ENCODE peak calls at places on chromosomes 6 and 20, in seven cellular contexts. N is HepG2, M is A549, Z is K562, D is GM23338, A is HCT116, U is SK-N-SH. K is an unnamed sample.

GRCh38 chr20:47330933-47331708 is 25.4 kb downstream of the ZMYND8 start:
- DNase-seq in N (no peak), M (peak), Z (peak), D (no peak), A (peak), U (no peak), K (no peak)

GRCh38 chr20:63080411-63080810 is 73.6 kb upstream of the BHLHE23 start:
- DNase-seq in N (no peak), M (no peak), Z (no peak), D (no peak), A (no peak), U (no peak), K (no peak)

GRCh38 chr20:17895641-17896246 is 72.8 kb downstream of the SNX5 start:
- DNase-seq in N (no peak), M (no peak), Z (peak), D (peak), A (no peak), U (no peak), K (no peak)

GRCh38 chr6:109336221-109336955 is 45.9 kb downstream of the CD164 start:
- DNase-seq in N (no peak), M (peak), Z (no peak), D (no peak), A (peak), U (no peak), K (no peak)

GRCh38 chr6:118313762-118314161 is 234.3 kb upstream of the PLN start:
- DNase-seq in N (no peak), M (no peak), Z (no peak), D (no peak), A (no peak), U (no peak), K (no peak)

GRCh38 chr6:47260021-47260420 is 49.7 kb downstream of the TNFRSF21 start:
- DNase-seq in N (no peak), M (no peak), Z (no peak), D (no peak), A (no peak), U (no peak), K (no peak)

GRCh38 chr20:59455392-59456341 is 148.7 kb upstream of the PHACTR3 start:
- DNase-seq in N (no peak), M (peak), Z (peak), D (peak), A (peak), U (peak), K (no peak)

GRCh38 chr20:50260480-50261221 is 70.0 kb downstream of the CEBPB start:
- DNase-seq in N (no peak), M (no peak), Z (no peak), D (no peak), A (no peak), U (no peak), K (peak)

GRCh38 chr20:46575794-46576495 is 25.5 kb upstream of the OCSTAMP start:
- DNase-seq in N (no peak), M (no peak), Z (no peak), D (no peak), A (no peak), U (no peak), K (no peak)

GRCh38 chr20:59063358-59064213 is 21.0 kb upstream of the PRELID3B start:
- DNase-seq in N (no peak), M (peak), Z (no peak), D (no peak), A (peak), U (peak), K (no peak)

GRCh38 chr6:124119591-124119990 is 315.9 kb downstream of the NKAIN2 start:
- DNase-seq in N (no peak), M (no peak), Z (no peak), D (no peak), A (no peak), U (no peak), K (no peak)

GRCh38 chr6:150024646-150025155 is 631 bp downstream of the RAET1L start:
- DNase-seq in N (no peak), M (no peak), Z (no peak), D (no peak), A (no peak), U (no peak), K (no peak)

GRCh38 chr6:68368845-68369244 is 266.2 kb upstream of the ADGRB3 start:
- DNase-seq in N (no peak), M (no peak), Z (no peak), D (no peak), A (no peak), U (no peak), K (no peak)

GRCh38 chr20:63951398-63952209 is 4.6 kb downstream of the UCKL1 start:
- DNase-seq in N (no peak), M (no peak), Z (no peak), D (no peak), A (no peak), U (no peak), K (no peak)

GRCh38 chr6:135522975-135523692 is 25.6 kb upstream of the AHI1 start:
- DNase-seq in N (peak), M (peak), Z (no peak), D (no peak), A (no peak), U (no peak), K (no peak)

GRCh38 chr6:44386929-44387345 is 569 bp upstream of the CDC5L start:
- DNase-seq in N (no peak), M (no peak), Z (peak), D (no peak), A (no peak), U (peak), K (no peak)

GRCh38 chr6:69416739-69417138 is 380.1 kb downstream of the LMBRD1 start:
- DNase-seq in N (no peak), M (no peak), Z (no peak), D (no peak), A (no peak), U (no peak), K (no peak)

GRCh38 chr20:8509809-8510208 is 377.7 kb downstream of the PLCB1 start:
- DNase-seq in N (no peak), M (no peak), Z (no peak), D (no peak), A (no peak), U (peak), K (no peak)

GRCh38 chr6:46236752-46237151 is 66.0 kb upstream of the ENPP5 start:
- DNase-seq in N (no peak), M (no peak), Z (no peak), D (no peak), A (no peak), U (no peak), K (no peak)

GRCh38 chr6:46235242-46235641 is 64.5 kb upstream of the ENPP5 start:
- DNase-seq in N (no peak), M (no peak), Z (no peak), D (no peak), A (no peak), U (no peak), K (no peak)

GRCh38 chr6:46234156-46234556 is 63.4 kb upstream of the ENPP5 start:
- DNase-seq in N (no peak), M (no peak), Z (no peak), D (no peak), A (no peak), U (no peak), K (no peak)

GRCh38 chr6:46233131-46233530 is 62.4 kb upstream of the ENPP5 start:
- DNase-seq in N (no peak), M (no peak), Z (no peak), D (no peak), A (no peak), U (no peak), K (no peak)

GRCh38 chr6:46234700-46235099 is 63.9 kb upstream of the ENPP5 start:
- DNase-seq in N (no peak), M (no peak), Z (no peak), D (no peak), A (no peak), U (no peak), K (no peak)
- H3K27ac ChIP-seq in N (no peak), M (no peak), Z (no peak), D (no peak), A (no peak), U (no peak), K (no peak)

GRCh38 chr6:23940466-23940865 is 185.5 kb upstream of the NRSN1 start:
- DNase-seq in N (no peak), M (no peak), Z (no peak), D (peak), A (no peak), U (no peak), K (no peak)
- TF ChIP-seq REST in N (no peak), M (no peak), Z (no peak), D (no peak), A (no peak), U (no peak), K (no peak)

DNA sequence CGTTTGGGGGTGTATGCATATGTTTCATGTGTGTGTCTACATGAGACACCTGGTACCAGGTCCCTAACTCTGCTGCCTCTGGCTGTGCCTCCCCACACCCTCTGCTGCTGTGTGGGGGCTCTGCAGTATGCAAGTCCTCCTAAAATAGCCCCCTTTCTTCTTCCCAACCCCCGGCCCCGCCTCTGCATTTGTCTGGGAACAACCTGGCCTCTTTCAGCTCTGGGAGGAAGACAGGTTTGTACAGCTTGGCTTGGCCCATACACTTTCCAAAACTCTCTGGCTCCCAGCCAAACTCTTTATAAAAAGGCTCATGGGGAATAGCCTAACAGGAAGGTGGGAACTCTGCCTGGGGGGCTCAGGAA is 27.1 kb upstream of the EMILIN3 start:
- DNase-seq in N (no peak), M (no peak), Z (no peak), D (no peak), A (no peak), U (no peak), K (no peak)
- H3K27ac ChIP-seq in N (no peak), M (no peak), Z (no peak), D (no peak), A (no peak), U (no peak), K (no peak)

DNA sequence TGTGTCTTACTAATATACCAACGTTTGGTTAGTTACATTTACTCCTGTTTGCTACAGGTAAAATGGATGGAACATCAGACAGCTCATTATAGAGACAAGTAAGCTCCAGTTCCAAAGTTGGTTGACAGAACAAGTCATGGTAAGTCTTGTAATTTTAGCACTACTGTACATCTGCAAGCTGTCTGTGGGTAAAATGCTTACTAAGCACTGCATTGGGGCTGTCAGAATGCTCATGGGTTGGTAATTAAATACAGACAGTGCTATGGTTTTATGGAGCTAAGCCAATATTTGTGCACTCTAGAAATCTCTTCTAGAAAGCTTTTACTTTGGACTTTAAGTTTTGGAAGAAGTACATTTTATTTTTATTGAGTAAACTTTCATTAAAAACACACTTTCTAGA is 419.2 kb upstream of the MMS22L start:
- DNase-seq in N (no peak), M (no peak), Z (no peak), D (no peak), A (no peak), U (peak), K (no peak)
- TF ChIP-seq REST in N (no peak), M (no peak), Z (no peak), D (no peak), A (no peak), U (no peak), K (no peak)

K was measured in HL-60.